ENCODE peak calls at places on chromosomes 3 and 15, in four cellular contexts. I is stomach, T is psoas muscle, P is prostate gland. Y is an unnamed sample.

GRCh38 chr3:184236636-184237035 is 7.3 kb downstream of the VWA5B2 start:
- DNase-seq in P (no peak), T (no peak), I (no peak), Y (no peak)

GRCh38 chr15:52783929-52784798 is 6.0 kb downstream of the ONECUT1 start:
- DNase-seq in P (no peak), I (no peak), T (no peak), Y (no peak)

GRCh38 chr3:174439621-174440349 is 419.3 kb upstream of the NAALADL2 start:
- DNase-seq in T (no peak), I (peak; percentile 26), P (peak; percentile 49), Y (no peak)

GRCh38 chr3:161890147-161890625 is 393.6 kb downstream of the OTOL1 start:
- DNase-seq in T (no peak), I (peak; percentile 72), P (no peak), Y (no peak)

GRCh38 chr15:74423443-74424257 is 10.1 kb downstream of the SEMA7A start:
- DNase-seq in I (no peak), T (no peak), P (no peak), Y (no peak)

GRCh38 chr15:38587214-38587613 is 22.6 kb upstream of the RASGRP1 start:
- DNase-seq in I (no peak), T (no peak), P (no peak), Y (no peak)

GRCh38 chr3:99920530-99921376 is 103.1 kb downstream of the CMSS1 start:
- DNase-seq in P (peak; percentile 29), I (peak; percentile 51), T (peak; percentile 76), Y (no peak)

GRCh38 chr3:125236331-125236903 is 23.9 kb upstream of the SLC12A8 start:
- DNase-seq in T (no peak), P (no peak), I (no peak), Y (no peak)

GRCh38 chr3:174168538-174169254 is 690.4 kb upstream of the NAALADL2 start:
- DNase-seq in P (no peak), T (no peak), I (no peak), Y (no peak)

GRCh38 chr3:184335661-184336483 is 1.5 kb upstream of the FAM131A start:
- DNase-seq in I (peak; percentile 90), T (peak; percentile 93), P (peak; percentile 86), Y (peak; percentile 72)

GRCh38 chr3:183587337-183587736 is 31.8 kb upstream of the KLHL6 start:
- DNase-seq in I (no peak), P (no peak), T (no peak), Y (no peak)

GRCh38 chr3:79664444-79664843 is 103.4 kb downstream of the ROBO1 start:
- DNase-seq in P (no peak), T (no peak), I (no peak), Y (no peak)

GRCh38 chr3:72082776-72083477 is 298.0 kb upstream of the PROK2 start:
- DNase-seq in P (no peak), I (no peak), T (no peak), Y (no peak)
- H3K27me3 ChIP-seq in P (no peaks in the 10 kb centered on the region), I (no peaks in the 10 kb centered on the region), T (no peaks in the 10 kb centered on the region), Y (no peaks in the 10 kb centered on the region)

GRCh38 chr3:136250226-136250861 is at the start of gene PCCB:
- DNase-seq in I (peak; percentile 96), T (peak; percentile 97), P (peak; percentile 94), Y (peak; percentile 76)
- H3K4me1 ChIP-seq in I (peaks cover 23% of the 10 kb centered on the region), T (peaks cover 13% of the 10 kb centered on the region), P (peaks cover 4% of the 10 kb centered on the region), Y (peaks cover 3% of the 10 kb centered on the region)

GRCh38 chr3:8734908-8735307 is 1.3 kb downstream of the CAV3 start:
- DNase-seq in P (no peak), I (no peak), T (no peak), Y (no peak)

GRCh38 chr3:8732413-8732812 is 1.2 kb upstream of the CAV3 start:
- DNase-seq in P (no peak), I (no peak), T (no peak), Y (no peak)

GRCh38 chr3:8733332-8734094 is at the start of gene CAV3:
- DNase-seq in P (no peak), I (no peak), T (peak; percentile 88), Y (no peak)

GRCh38 chr3:8736436-8736835 is 2.8 kb downstream of the CAV3 start:
- DNase-seq in T (peak; percentile 79), P (no peak), I (no peak), Y (no peak)

DNA sequence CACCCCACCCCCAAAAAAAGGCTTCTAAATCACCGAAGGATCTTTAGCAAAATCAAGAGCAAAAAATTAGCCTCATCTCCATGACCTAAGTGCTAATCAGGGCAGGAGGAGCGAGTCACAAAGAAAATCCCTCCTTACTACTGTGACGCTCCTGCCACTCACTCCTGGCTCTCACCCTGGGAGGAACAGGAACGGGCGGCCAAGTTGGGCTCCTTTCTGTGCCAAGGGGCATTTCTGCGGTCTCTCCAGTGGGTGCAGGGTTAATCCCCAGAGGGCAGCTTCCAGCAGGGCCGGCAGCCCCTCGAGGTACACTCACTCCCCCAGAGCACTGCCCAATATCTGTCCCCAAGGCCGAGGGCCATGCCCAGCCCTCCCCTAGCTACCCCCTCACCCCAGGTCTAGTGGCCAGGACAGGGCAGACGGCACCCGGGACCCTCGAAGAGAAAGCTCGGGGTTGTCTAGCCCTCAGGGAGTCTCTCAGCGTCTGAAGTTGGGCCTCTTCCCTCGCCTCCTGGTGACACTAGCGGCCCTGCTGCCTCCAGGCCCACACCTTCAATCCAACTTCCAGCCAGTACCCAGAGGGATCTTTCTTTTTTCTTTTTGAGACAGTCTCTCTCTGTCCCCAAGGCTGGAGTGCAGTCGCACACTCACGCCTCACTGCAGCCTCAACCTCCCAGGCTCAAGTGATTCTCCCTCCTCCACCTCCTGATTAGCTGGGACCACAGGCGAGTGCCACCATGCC is 706 bp downstream of the CAV3 start:
- DNase-seq in T (peak; percentile 72), P (no peak), I (no peak), Y (no peak)
- H3K4me3 ChIP-seq in T (peak overlapping the region; percentile 70), P (no peak overlapping the region), I (no peak overlapping the region), Y (no peak overlapping the region)

DNA sequence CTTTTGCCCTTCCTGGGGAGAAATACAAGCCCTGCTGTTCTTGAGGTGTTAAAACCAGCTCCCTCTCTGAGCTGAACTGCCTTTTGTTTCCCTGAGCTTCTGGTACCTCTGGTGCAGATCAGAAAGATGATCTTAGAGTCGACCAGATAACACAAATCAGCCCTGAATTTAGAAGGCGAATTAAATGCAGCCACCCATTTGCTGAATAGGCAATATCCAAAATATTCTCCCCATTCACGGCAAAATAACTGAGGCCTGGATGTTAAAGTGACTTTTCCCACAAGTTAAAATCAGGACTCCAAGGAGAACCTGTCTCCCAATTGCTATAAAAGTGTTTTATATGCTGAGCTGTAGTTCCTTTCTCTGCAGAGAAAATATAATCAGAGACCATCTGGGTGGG is 47.3 kb upstream of the POLG start:
- DNase-seq in T (no peak), I (no peak), P (no peak), Y (no peak)
- H3K27me3 ChIP-seq in T (peaks cover 26% of the 10 kb centered on the region), I (peaks cover 19% of the 10 kb centered on the region), P (no peaks in the 10 kb centered on the region), Y (peaks cover 72% of the 10 kb centered on the region)

GRCh38 chr15:67083135-67083766 is 17.8 kb downstream of the SMAD3 start:
- DNase-seq in T (no peak), I (no peak), P (no peak), Y (no peak)
- H3K4me1 ChIP-seq in T (peaks cover 94% of the 10 kb centered on the region), I (peaks cover 100% of the 10 kb centered on the region), P (peaks cover 7% of the 10 kb centered on the region), Y (peaks cover 2% of the 10 kb centered on the region)

DNA sequence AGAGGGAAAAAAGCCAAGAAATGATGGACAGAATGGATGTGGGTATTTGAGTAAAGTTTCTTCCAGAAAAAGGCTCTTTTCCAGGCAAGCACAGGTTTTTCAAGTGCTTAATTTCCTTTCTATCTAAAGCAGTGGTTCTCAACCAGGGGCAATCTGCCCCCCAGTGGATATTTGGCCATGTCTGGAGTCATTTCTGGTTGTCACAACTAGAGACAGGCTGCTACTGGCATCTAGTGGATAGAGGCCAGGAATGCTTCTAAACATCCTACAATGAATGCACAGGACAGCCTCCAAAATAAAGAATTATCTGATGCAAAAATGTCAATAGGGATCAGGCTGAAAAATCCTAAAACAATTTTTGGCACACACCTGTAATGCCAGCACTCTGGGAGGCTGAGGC is 23.9 kb downstream of the SEC22C start:
- DNase-seq in T (no peak), I (no peak), P (no peak), Y (no peak)
- H3K4me3 ChIP-seq in T (no peak overlapping the region), I (no peak overlapping the region), P (no peak overlapping the region), Y (no peak overlapping the region)

GRCh38 chr15:45130291-45131000 is 652 bp downstream of the DUOX1 start:
- DNase-seq in I (no peak), P (no peak), T (no peak), Y (no peak)
- H3K27me3 ChIP-seq in I (peaks cover 8% of the 10 kb centered on the region), P (no peaks in the 10 kb centered on the region), T (peaks cover 25% of the 10 kb centered on the region), Y (peaks cover 78% of the 10 kb centered on the region)